ENCODE peak calls at places on chromosome 11, in six cellular contexts. S, P, F, Z, T and O are unnamed samples.

GRCh38 chr11:83157755-83158473 is 983 bp downstream of the PCF11 start:
- DNase-seq in P (peak; percentile 66), F (peak; percentile 83), T (peak; percentile 79), Z (peak; percentile 60), S (peak; percentile 48), O (peak; percentile 23)

GRCh38 chr11:122748968-122749687 is 89.2 kb upstream of the CRTAM start:
- DNase-seq in F (no peak), P (peak; percentile 19), Z (peak; percentile 47), S (no peak), T (peak; percentile 74), O (peak; percentile 66)

GRCh38 chr11:33742249-33742851 is 6.1 kb upstream of the CD59 start:
- DNase-seq in P (no peak), S (no peak), Z (peak; percentile 35), T (peak; percentile 61), F (no peak), O (peak; percentile 17)

GRCh38 chr11:20110908-20111669 is 49.2 kb downstream of the DBX1 start:
- DNase-seq in P (peak; percentile 48), T (peak; percentile 73), Z (peak; percentile 33), F (no peak), S (no peak), O (peak; percentile 21)

GRCh38 chr11:4044971-4045646 is 49.5 kb upstream of the RRM1 start:
- DNase-seq in T (no peak), S (no peak), P (no peak), F (no peak), Z (no peak), O (no peak)

GRCh38 chr11:112610996-112611795 is 350.0 kb upstream of the NCAM1 start:
- DNase-seq in P (no peak), T (no peak), Z (no peak), F (no peak), S (no peak), O (no peak)

GRCh38 chr11:6200975-6201374 is 2.0 kb downstream of the OR52W1 start:
- DNase-seq in F (peak; percentile 85), T (no peak), S (peak; percentile 39), P (no peak), Z (no peak), O (peak; percentile 22)

GRCh38 chr11:67613960-67614715 is 7.4 kb downstream of the NDUFV1 start:
- DNase-seq in P (peak; percentile 71), F (peak; percentile 95), T (peak; percentile 72), S (peak; percentile 62), Z (peak; percentile 88), O (peak; percentile 89)

GRCh38 chr11:130737866-130738431 is 178.3 kb downstream of the SNX19 start:
- DNase-seq in P (peak; percentile 45), S (peak; percentile 44), Z (no peak), T (peak; percentile 72), F (peak; percentile 47), O (no peak)

GRCh38 chr11:113974741-113975470 is at the start of gene HTR3A:
- DNase-seq in S (peak; percentile 30), F (no peak), T (peak; percentile 21), P (peak; percentile 95), Z (no peak), O (no peak)

GRCh38 chr11:58844600-58844999 is at the start of gene GLYATL2:
- DNase-seq in T (no peak), F (no peak), S (no peak), Z (no peak), P (no peak), O (no peak)

GRCh38 chr11:133934599-133935550 is 21.9 kb downstream of the IGSF9B start:
- DNase-seq in Z (no peak), P (peak; percentile 35), S (no peak), F (peak; percentile 72), T (peak; percentile 32), O (no peak)

GRCh38 chr11:12704049-12704448 is 29.8 kb downstream of the TEAD1 start:
- DNase-seq in T (peak; percentile 87), Z (no peak), P (no peak), F (no peak), S (no peak), O (no peak)

GRCh38 chr11:15750535-15751297 is 605.6 kb downstream of the SOX6 start:
- DNase-seq in P (no peak), Z (no peak), T (no peak), S (no peak), F (no peak), O (no peak)

GRCh38 chr11:133058501-133058900 is 473.8 kb downstream of the OPCML start:
- DNase-seq in S (no peak), Z (no peak), F (no peak), P (no peak), T (no peak), O (no peak)

GRCh38 chr11:1514349-1515061 is 27.9 kb upstream of the MOB2 start:
- DNase-seq in S (no peak), T (no peak), Z (no peak), F (peak; percentile 72), P (no peak), O (no peak)

GRCh38 chr11:101034076-101034475 is 95.5 kb downstream of the PGR start:
- DNase-seq in F (no peak), S (peak; percentile 16), P (peak; percentile 13), Z (no peak), T (no peak), O (no peak)

GRCh38 chr11:1206391-1207271 is 16.2 kb upstream of the MUC5B start:
- DNase-seq in F (peak; percentile 46), Z (no peak), P (no peak), S (peak; percentile 5), T (no peak), O (no peak)

GRCh38 chr11:71580057-71581003 is 2.3 kb downstream of the KRTAP5-11 start:
- DNase-seq in Z (peak; percentile 11), F (no peak), T (peak; percentile 74), S (peak; percentile 35), P (peak; percentile 60), O (no peak)

GRCh38 chr11:11416917-11417316 is 63.9 kb upstream of the CSNK2A3 start:
- DNase-seq in P (no peak), F (no peak), Z (no peak), T (peak; percentile 69), S (no peak), O (no peak)

GRCh38 chr11:66262696-66263095 is 5.7 kb upstream of the RAB1B start:
- DNase-seq in T (no peak), S (no peak), Z (no peak), F (peak; percentile 71), P (no peak), O (no peak)

GRCh38 chr11:47981667-47982404 is 1.5 kb downstream of the PTPRJ start:
- DNase-seq in Z (no peak), F (peak; percentile 88), T (no peak), P (no peak), S (peak; percentile 29), O (no peak)

GRCh38 chr11:90629251-90629806 is 406.5 kb upstream of the CHORDC1 start:
- DNase-seq in F (no peak), T (no peak), Z (no peak), P (no peak), S (no peak), O (no peak)
- H3K4me1 ChIP-seq in F (no peaks in the 10 kb centered on the region), T (peaks cover 17% of the 10 kb centered on the region), Z (no peaks in the 10 kb centered on the region), P (no peaks in the 10 kb centered on the region), S (no peaks in the 10 kb centered on the region), O (no peaks in the 10 kb centered on the region)

DNA sequence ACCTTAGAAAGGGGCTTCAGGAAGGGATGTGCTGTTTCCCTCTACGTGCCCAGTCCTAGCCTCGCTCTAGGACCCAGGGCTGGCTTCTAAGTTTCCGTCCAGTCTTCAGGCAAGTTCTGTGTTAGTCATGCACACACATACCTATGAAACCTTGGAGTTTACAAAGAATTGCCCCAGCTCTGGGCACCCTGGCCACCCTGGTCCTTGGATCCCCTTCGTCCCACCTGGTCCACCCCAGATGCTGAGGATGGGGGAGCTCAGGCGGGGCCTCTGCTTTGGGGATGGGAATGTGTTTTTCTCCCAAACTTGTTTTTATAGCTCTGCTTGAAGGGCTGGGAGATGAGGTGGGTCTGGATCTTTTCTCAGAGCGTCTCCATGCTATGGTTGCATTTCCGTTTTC is 2.2 kb upstream of the TAGLN start:
- DNase-seq in T (no peak), Z (no peak), P (no peak), F (no peak), S (no peak), O (no peak)
- H3K36me3 ChIP-seq in T (peaks cover 26% of the 10 kb centered on the region), Z (no peaks in the 10 kb centered on the region), P (peaks cover 3% of the 10 kb centered on the region), F (peaks cover 72% of the 10 kb centered on the region), S (peaks cover 38% of the 10 kb centered on the region), O (no peaks in the 10 kb centered on the region)

DNA sequence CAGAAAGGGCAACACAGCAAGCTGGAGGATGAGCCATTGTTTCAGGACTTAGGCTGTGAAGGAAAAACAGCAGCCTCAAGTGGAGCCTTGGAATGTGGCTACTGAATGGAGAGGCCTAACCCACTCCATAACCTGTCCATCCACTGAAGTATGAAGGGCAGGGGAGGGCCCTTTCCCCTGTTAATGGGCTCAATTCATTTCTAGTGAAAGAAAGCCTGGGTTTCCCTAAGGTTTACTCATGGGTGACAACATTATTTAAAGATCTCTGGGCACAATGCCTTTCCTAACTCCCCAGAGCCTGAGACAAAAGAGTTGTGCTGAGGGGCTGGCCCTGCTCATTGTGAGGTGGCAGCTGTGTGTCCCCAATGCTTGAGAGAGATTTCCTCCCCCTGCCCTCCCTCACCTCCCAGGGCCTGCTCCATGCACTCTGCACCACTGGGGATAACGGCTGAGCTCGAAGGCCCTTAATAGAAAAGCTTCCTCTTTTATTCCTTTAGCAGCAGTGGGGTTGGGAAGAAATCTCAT is 83.8 kb downstream of the ME3 start:
- DNase-seq in F (no peak), Z (no peak), S (no peak), P (no peak), T (no peak), O (no peak)
- H3K4me1 ChIP-seq in F (peaks cover 8% of the 10 kb centered on the region), Z (peaks cover 11% of the 10 kb centered on the region), S (peaks cover 41% of the 10 kb centered on the region), P (peaks cover 11% of the 10 kb centered on the region), T (peaks cover 16% of the 10 kb centered on the region), O (peaks cover 12% of the 10 kb centered on the region)

GRCh38 chr11:117169726-117170125 is 8.8 kb upstream of the SIDT2 start:
- DNase-seq in Z (no peak), F (no peak), T (no peak), P (no peak), S (no peak), O (no peak)

GRCh38 chr11:117172678-117173421 is 5.7 kb upstream of the SIDT2 start:
- DNase-seq in S (no peak), T (peak; percentile 49), P (no peak), Z (no peak), F (no peak), O (no peak)

GRCh38 chr11:117171007-117171647 is 7.4 kb upstream of the SIDT2 start:
- DNase-seq in T (no peak), S (no peak), P (no peak), F (no peak), Z (no peak), O (no peak)

GRCh38 chr11:117171648-117172051 is 6.9 kb upstream of the SIDT2 start:
- DNase-seq in Z (no peak), F (no peak), P (peak; percentile 25), T (peak; percentile 34), S (no peak), O (no peak)

GRCh38 chr11:117170210-117170609 is 8.3 kb upstream of the SIDT2 start:
- DNase-seq in T (no peak), S (no peak), P (no peak), Z (no peak), F (no peak), O (no peak)
- H3K36me3 ChIP-seq in T (peaks cover 57% of the 10 kb centered on the region), S (peaks cover 45% of the 10 kb centered on the region), P (peaks cover 41% of the 10 kb centered on the region), Z (peaks cover 28% of the 10 kb centered on the region), F (peaks cover 69% of the 10 kb centered on the region), O (peaks cover 13% of the 10 kb centered on the region)

GRCh38 chr11:88414981-88415391 is 77.5 kb upstream of the CTSC start:
- DNase-seq in P (no peak), F (no peak), Z (peak; percentile 49), S (no peak), T (no peak), O (peak; percentile 29)
- H3K4me1 ChIP-seq in P (peaks cover 9% of the 10 kb centered on the region), F (peaks cover 18% of the 10 kb centered on the region), Z (peaks cover 50% of the 10 kb centered on the region), S (no peaks in the 10 kb centered on the region), T (peaks cover 20% of the 10 kb centered on the region), O (peaks cover 33% of the 10 kb centered on the region)